ENCODE peak calls at places on chromosome 1, in five cellular contexts. One of them, this sample, is unnamed.

GRCh38 chr1:226406401-226406881 is 1.5 kb downstream of the PARP1 start:
- DNase-seq in fibroblast of pulmonary artery: peak
- DNase-seq in PC-9: peak
- DNase-seq in psoas muscle: no peak
- DNase-seq in thoracic aorta: no peak
- DNase-seq in this sample: peak

GRCh38 chr1:201024251-201024998 is 911 bp upstream of the KIF21B start:
- DNase-seq in fibroblast of pulmonary artery: no peak
- DNase-seq in PC-9: peak
- DNase-seq in psoas muscle: no peak
- DNase-seq in thoracic aorta: no peak
- DNase-seq in this sample: no peak

GRCh38 chr1:6612641-6613360 is 730 bp upstream of the PHF13 start:
- DNase-seq in fibroblast of pulmonary artery: peak
- DNase-seq in PC-9: peak
- DNase-seq in psoas muscle: peak
- DNase-seq in thoracic aorta: no peak
- DNase-seq in this sample: peak

GRCh38 chr1:218209351-218209861 is 75.7 kb upstream of the RRP15 start:
- DNase-seq in fibroblast of pulmonary artery: peak
- DNase-seq in PC-9: peak
- DNase-seq in psoas muscle: no peak
- DNase-seq in thoracic aorta: no peak
- DNase-seq in this sample: peak

GRCh38 chr1:12496154-12496961 is 121.7 kb downstream of the DHRS3 start:
- DNase-seq in fibroblast of pulmonary artery: peak
- DNase-seq in PC-9: no peak
- DNase-seq in psoas muscle: no peak
- DNase-seq in thoracic aorta: no peak
- DNase-seq in this sample: no peak

GRCh38 chr1:12619396-12620141 is 1.6 kb upstream of the DHRS3 start:
- DNase-seq in fibroblast of pulmonary artery: peak
- DNase-seq in PC-9: peak
- DNase-seq in psoas muscle: peak
- DNase-seq in thoracic aorta: no peak
- DNase-seq in this sample: peak

GRCh38 chr1:199463521-199464127 is 563.9 kb upstream of the NR5A2 start:
- DNase-seq in fibroblast of pulmonary artery: peak
- DNase-seq in PC-9: no peak
- DNase-seq in psoas muscle: no peak
- DNase-seq in thoracic aorta: no peak
- DNase-seq in this sample: peak

GRCh38 chr1:27538793-27539192 is 48.8 kb upstream of the WASF2 start:
- DNase-seq in fibroblast of pulmonary artery: peak
- DNase-seq in PC-9: peak
- DNase-seq in psoas muscle: no peak
- DNase-seq in thoracic aorta: no peak
- DNase-seq in this sample: peak

GRCh38 chr1:22142315-22143064 is 407 bp downstream of the WNT4 start:
- DNase-seq in fibroblast of pulmonary artery: no peak
- DNase-seq in PC-9: no peak
- DNase-seq in psoas muscle: peak
- DNase-seq in thoracic aorta: no peak
- DNase-seq in this sample: peak

GRCh38 chr1:78839704-78840277 is 166.7 kb downstream of the ADGRL4 start:
- DNase-seq in fibroblast of pulmonary artery: peak
- DNase-seq in PC-9: no peak
- DNase-seq in psoas muscle: no peak
- DNase-seq in thoracic aorta: no peak
- DNase-seq in this sample: peak

GRCh38 chr1:96464159-96464558 is 257.4 kb upstream of the PTBP2 start:
- DNase-seq in fibroblast of pulmonary artery: no peak
- DNase-seq in PC-9: peak
- DNase-seq in psoas muscle: no peak
- DNase-seq in thoracic aorta: no peak
- DNase-seq in this sample: no peak

GRCh38 chr1:53121319-53122172 is 20.9 kb downstream of the SLC1A7 start:
- DNase-seq in fibroblast of pulmonary artery: peak
- DNase-seq in PC-9: no peak
- DNase-seq in psoas muscle: peak
- DNase-seq in thoracic aorta: no peak
- DNase-seq in this sample: peak

GRCh38 chr1:186985889-186986491 is 157.2 kb downstream of the PLA2G4A start:
- DNase-seq in fibroblast of pulmonary artery: peak
- DNase-seq in PC-9: no peak
- DNase-seq in psoas muscle: no peak
- DNase-seq in thoracic aorta: no peak
- DNase-seq in this sample: peak

GRCh38 chr1:163528710-163529348 is 207.1 kb downstream of the NUF2 start:
- DNase-seq in fibroblast of pulmonary artery: peak
- DNase-seq in PC-9: no peak
- DNase-seq in psoas muscle: no peak
- DNase-seq in thoracic aorta: no peak
- DNase-seq in this sample: peak

GRCh38 chr1:176773038-176773437 is 310.1 kb downstream of the PAPPA2 start:
- DNase-seq in fibroblast of pulmonary artery: no peak
- DNase-seq in PC-9: no peak
- DNase-seq in psoas muscle: no peak
- DNase-seq in thoracic aorta: no peak
- DNase-seq in this sample: no peak

GRCh38 chr1:29970747-29971325 is 734.5 kb downstream of the PTPRU start:
- DNase-seq in fibroblast of pulmonary artery: no peak
- DNase-seq in PC-9: no peak
- DNase-seq in psoas muscle: no peak
- DNase-seq in thoracic aorta: no peak
- DNase-seq in this sample: no peak

GRCh38 chr1:147273409-147274307 is 31.2 kb downstream of the CHD1L start:
- DNase-seq in fibroblast of pulmonary artery: peak
- DNase-seq in PC-9: peak
- DNase-seq in psoas muscle: no peak
- DNase-seq in thoracic aorta: no peak
- DNase-seq in this sample: peak

GRCh38 chr1:97038410-97038809 is 316.8 kb downstream of the PTBP2 start:
- DNase-seq in fibroblast of pulmonary artery: no peak
- DNase-seq in PC-9: no peak
- DNase-seq in psoas muscle: no peak
- DNase-seq in thoracic aorta: no peak
- DNase-seq in this sample: peak

GRCh38 chr1:108512239-108513071 is 47.4 kb upstream of the EEIG2 start:
- DNase-seq in fibroblast of pulmonary artery: peak
- DNase-seq in PC-9: peak
- DNase-seq in psoas muscle: no peak
- DNase-seq in thoracic aorta: no peak
- DNase-seq in this sample: peak

GRCh38 chr1:12435639-12436344 is 182.2 kb downstream of the DHRS3 start:
- DNase-seq in fibroblast of pulmonary artery: peak
- DNase-seq in PC-9: no peak
- DNase-seq in psoas muscle: no peak
- DNase-seq in thoracic aorta: no peak
- DNase-seq in this sample: peak

GRCh38 chr1:53294557-53294956 is 33.3 kb downstream of the LRP8 start:
- DNase-seq in fibroblast of pulmonary artery: peak
- DNase-seq in PC-9: no peak
- DNase-seq in psoas muscle: no peak
- DNase-seq in thoracic aorta: no peak
- DNase-seq in this sample: peak

GRCh38 chr1:200885564-200886402 is 8.9 kb upstream of the INAVA start:
- DNase-seq in fibroblast of pulmonary artery: no peak
- DNase-seq in PC-9: peak
- DNase-seq in psoas muscle: no peak
- DNase-seq in thoracic aorta: no peak
- DNase-seq in this sample: no peak

GRCh38 chr1:63704443-63704842 is 69.4 kb upstream of the ROR1 start:
- DNase-seq in fibroblast of pulmonary artery: peak
- DNase-seq in PC-9: peak
- DNase-seq in psoas muscle: no peak
- DNase-seq in thoracic aorta: no peak
- DNase-seq in this sample: no peak

GRCh38 chr1:22291057-22291456 is 148.2 kb upstream of the WNT4 start:
- DNase-seq in fibroblast of pulmonary artery: no peak
- DNase-seq in PC-9: no peak
- DNase-seq in psoas muscle: no peak
- DNase-seq in thoracic aorta: no peak
- DNase-seq in this sample: no peak

GRCh38 chr1:228469413-228470162 is 17.6 kb upstream of the RNF187 start:
- DNase-seq in fibroblast of pulmonary artery: no peak
- DNase-seq in PC-9: no peak
- DNase-seq in psoas muscle: no peak
- DNase-seq in thoracic aorta: no peak
- DNase-seq in this sample: no peak

GRCh38 chr1:158101944-158102343 is 78.8 kb upstream of the CD1D start:
- DNase-seq in fibroblast of pulmonary artery: peak
- DNase-seq in PC-9: no peak
- DNase-seq in psoas muscle: no peak
- DNase-seq in thoracic aorta: no peak
- DNase-seq in this sample: peak

GRCh38 chr1:245489838-245490237 is 335.1 kb downstream of the KIF26B start:
- DNase-seq in fibroblast of pulmonary artery: no peak
- DNase-seq in PC-9: no peak
- DNase-seq in psoas muscle: no peak
- DNase-seq in thoracic aorta: no peak
- DNase-seq in this sample: no peak

GRCh38 chr1:47469405-47469759 is 31.5 kb downstream of the FOXD2 start:
- DNase-seq in fibroblast of pulmonary artery: peak
- DNase-seq in PC-9: no peak
- DNase-seq in psoas muscle: no peak
- DNase-seq in thoracic aorta: no peak
- DNase-seq in this sample: no peak

GRCh38 chr1:41776896-41777431 is 141.8 kb downstream of the HIVEP3 start:
- DNase-seq in fibroblast of pulmonary artery: no peak
- DNase-seq in PC-9: no peak
- DNase-seq in psoas muscle: no peak
- DNase-seq in thoracic aorta: no peak
- DNase-seq in this sample: no peak

GRCh38 chr1:84462118-84462517 is 16.9 kb upstream of the RPF1 start:
- DNase-seq in fibroblast of pulmonary artery: no peak
- DNase-seq in PC-9: no peak
- DNase-seq in psoas muscle: no peak
- DNase-seq in thoracic aorta: no peak
- DNase-seq in this sample: no peak

DNA sequence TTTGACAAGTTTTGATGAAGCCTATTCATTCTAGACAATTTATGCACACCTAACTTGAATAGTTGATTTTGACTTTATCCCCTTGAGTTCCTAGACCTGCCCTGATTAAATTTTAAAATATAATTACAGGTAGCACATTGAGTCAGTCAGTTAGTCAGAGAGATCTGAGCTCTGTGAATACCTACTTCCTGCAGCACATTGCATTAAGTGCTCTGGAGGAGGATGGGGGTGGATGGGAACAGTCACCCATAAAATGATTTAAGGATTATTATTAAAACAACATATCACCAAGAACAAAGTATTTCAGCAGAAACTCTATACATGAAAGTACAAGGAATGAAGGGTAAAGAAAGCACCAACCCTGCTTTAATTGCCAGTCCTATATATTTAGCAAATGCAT is 11.8 kb upstream of the RPF1 start:
- DNase-seq in fibroblast of pulmonary artery: no peak
- DNase-seq in PC-9: no peak
- DNase-seq in psoas muscle: no peak
- DNase-seq in thoracic aorta: no peak
- DNase-seq in this sample: no peak
- TF ChIP-seq CTCF in fibroblast of pulmonary artery: no peak
- TF ChIP-seq CTCF in PC-9: no peak
- TF ChIP-seq CTCF in psoas muscle: no peak
- TF ChIP-seq CTCF in thoracic aorta: no peak
- TF ChIP-seq CTCF in this sample: no peak

DNA sequence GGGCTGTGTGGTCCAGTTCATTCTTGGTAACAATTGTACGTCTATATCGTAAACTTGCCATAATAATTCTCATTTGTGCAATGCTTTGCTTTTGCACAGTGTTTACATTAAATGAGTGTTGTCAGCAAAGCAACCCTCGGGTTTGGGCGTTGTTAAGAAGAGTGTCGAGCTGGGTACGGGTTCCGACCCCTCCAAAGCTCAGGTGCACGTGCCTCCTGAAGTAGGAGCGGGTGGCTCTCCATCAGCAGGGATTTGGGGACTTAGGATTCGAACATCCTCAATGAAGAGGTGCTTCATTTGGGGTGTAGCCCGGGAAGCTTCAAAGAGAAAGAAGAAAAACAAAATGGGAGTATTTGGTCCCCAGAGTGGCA is 984 bp downstream of the TRIM58 start:
- DNase-seq in fibroblast of pulmonary artery: no peak
- DNase-seq in PC-9: no peak
- DNase-seq in psoas muscle: no peak
- DNase-seq in thoracic aorta: no peak
- DNase-seq in this sample: no peak
- H3K4me3 ChIP-seq in fibroblast of pulmonary artery: peak
- H3K4me3 ChIP-seq in PC-9: no peak
- H3K4me3 ChIP-seq in psoas muscle: peak
- H3K4me3 ChIP-seq in thoracic aorta: peak
- H3K4me3 ChIP-seq in this sample: no peak

GRCh38 chr1:44924835-44925464 is 61.4 kb downstream of the EIF2B3 start:
- DNase-seq in fibroblast of pulmonary artery: peak
- DNase-seq in PC-9: peak
- DNase-seq in psoas muscle: no peak
- DNase-seq in thoracic aorta: no peak
- DNase-seq in this sample: peak

GRCh38 chr1:44932151-44932550 is 54.2 kb downstream of the EIF2B3 start:
- DNase-seq in fibroblast of pulmonary artery: no peak
- DNase-seq in PC-9: no peak
- DNase-seq in psoas muscle: no peak
- DNase-seq in thoracic aorta: no peak
- DNase-seq in this sample: no peak

GRCh38 chr1:44929556-44929955 is 56.8 kb downstream of the EIF2B3 start:
- DNase-seq in fibroblast of pulmonary artery: no peak
- DNase-seq in PC-9: no peak
- DNase-seq in psoas muscle: no peak
- DNase-seq in thoracic aorta: no peak
- DNase-seq in this sample: no peak

GRCh38 chr1:44926311-44926781 is 60.0 kb downstream of the EIF2B3 start:
- DNase-seq in fibroblast of pulmonary artery: no peak
- DNase-seq in PC-9: no peak
- DNase-seq in psoas muscle: no peak
- DNase-seq in thoracic aorta: no peak
- DNase-seq in this sample: peak
- TF ChIP-seq CTCF in fibroblast of pulmonary artery: no peak
- TF ChIP-seq CTCF in PC-9: no peak
- TF ChIP-seq CTCF in psoas muscle: no peak
- TF ChIP-seq CTCF in thoracic aorta: no peak
- TF ChIP-seq CTCF in this sample: no peak

GRCh38 chr1:162398999-162399580 is 12.8 kb downstream of the SH2D1B start:
- DNase-seq in fibroblast of pulmonary artery: no peak
- DNase-seq in PC-9: no peak
- DNase-seq in psoas muscle: no peak
- DNase-seq in thoracic aorta: no peak
- DNase-seq in this sample: no peak
- H3K4me3 ChIP-seq in fibroblast of pulmonary artery: no peak
- H3K4me3 ChIP-seq in PC-9: no peak
- H3K4me3 ChIP-seq in psoas muscle: no peak
- H3K4me3 ChIP-seq in thoracic aorta: no peak
- H3K4me3 ChIP-seq in this sample: no peak